ENCODE peak calls at places on chromosomes 11 and 22, in five cellular contexts. B is NAMALWA; E is stimulated activated CD4-positive, alpha-beta T cell treated with anti-CD3 and anti-CD28 coated beads, Interleukin-1b, Interleukin-23, amount 100 ng/mL, for 24 hours; P is ureter; R is mucosa of gallbladder. M is an unnamed sample.

GRCh38 chr11:31655483-31655882 is 145.9 kb downstream of the ELP4 start:
- DNase-seq in B (no peak), E (no peak), P (no peak), R (no peak), M (no peak)

GRCh38 chr11:1739576-1739975 is 10.8 kb downstream of the IFITM10 start:
- DNase-seq in B (no peak), E (no peak), P (no peak), R (no peak), M (no peak)

GRCh38 chr11:62911137-62912130 is 9.7 kb downstream of the CHRM1 start:
- DNase-seq in B (no peak), E (no peak), P (no peak), R (no peak), M (no peak)

GRCh38 chr11:67287355-67288197 is 1.5 kb upstream of the ANKRD13D start:
- DNase-seq in B (no peak), E (no peak), P (no peak), R (no peak), M (peak; percentile 26)

GRCh38 chr11:65059523-65059922 is 1.2 kb upstream of the NAALADL1 start:
- DNase-seq in B (no peak), E (no peak), P (no peak), R (no peak), M (no peak)

GRCh38 chr11:17486666-17487065 is 10.0 kb upstream of the ABCC8 start:
- DNase-seq in B (no peak), E (no peak), P (no peak), R (no peak), M (no peak)

GRCh38 chr11:27926981-27927481 is 180.9 kb downstream of the KIF18A start:
- DNase-seq in B (no peak), E (no peak), P (no peak), R (no peak), M (no peak)

GRCh38 chr11:9765320-9766101 is 101.6 kb downstream of the SWAP70 start:
- DNase-seq in B (no peak), E (no peak), P (no peak), R (peak; percentile 37), M (no peak)

GRCh38 chr11:32479291-32479690 is 44.0 kb upstream of the WT1 start:
- DNase-seq in B (no peak), E (no peak), P (no peak), R (no peak), M (no peak)

GRCh38 chr11:63494936-63495335 is 4.0 kb upstream of the PLAAT5 start:
- DNase-seq in B (no peak), E (no peak), P (no peak), R (no peak), M (no peak)

GRCh38 chr11:78420796-78421209 is 3.2 kb upstream of the GAB2 start:
- DNase-seq in B (peak; percentile 49), E (peak; percentile 19), P (no peak), R (peak; percentile 43), M (peak; percentile 84)

GRCh38 chr22:36828815-36829214 is 12.0 kb upstream of the PVALB start:
- DNase-seq in B (no peak), E (no peak), P (no peak), R (no peak), M (no peak)

GRCh38 chr11:12494699-12495098 is 117.3 kb downstream of the PARVA start:
- DNase-seq in B (no peak), E (no peak), P (no peak), R (no peak), M (no peak)

GRCh38 chr11:18668131-18668530 is 30.4 kb upstream of the TMEM86A start:
- DNase-seq in B (no peak), E (no peak), P (no peak), R (no peak), M (no peak)

GRCh38 chr11:17524221-17524620 is 20.0 kb downstream of the USH1C start:
- DNase-seq in B (no peak), E (no peak), P (no peak), R (no peak), M (no peak)

GRCh38 chr22:40491990-40492631 is 121.7 kb downstream of the SGSM3 start:
- DNase-seq in B (peak; percentile 91), E (no peak), P (no peak), R (peak; percentile 16), M (no peak)

GRCh38 chr11:103947566-103947919 is 88.9 kb upstream of the DDI1 start:
- DNase-seq in B (no peak), E (no peak), P (no peak), R (no peak), M (no peak)

GRCh38 chr22:25084405-25085107 is 115.1 kb upstream of the CRYBB3 start:
- DNase-seq in B (no peak), E (no peak), P (no peak), R (no peak), M (no peak)

GRCh38 chr11:69154938-69155301 is 815 bp upstream of the SMIM38 start:
- DNase-seq in B (no peak), E (no peak), P (no peak), R (no peak), M (no peak)

M was measured in lower lobe of right lung.